ENCODE peak calls at places on chromosomes 4 and X, in eight cellular contexts. A is ovary, S is glutamatergic neuron, O is breast epithelium, Y is AG04449, R is fibroblast of pulmonary artery, B is GM10248, X is cardiac muscle cell. F is an unnamed sample.
A peak's percentile ranks its signal among the peaks of the same experiment; 100 is the strongest.

GRCh38 chr4:73726000-73726399 is 14.4 kb upstream of the CXCL8 start:
- DNase-seq in B (no peak), O (no peak), X (no peak), Y (peak; percentile 74), A (no peak), R (peak; percentile 96), S (no peak), F (no peak)

GRCh38 chr4:7074423-7074822 is 6.6 kb upstream of the GRPEL1 start:
- DNase-seq in X (no peak), Y (no peak), S (no peak), R (no peak), B (no peak), A (no peak), O (no peak), F (no peak)

GRCh38 chrX:44878780-44879179 is 5.8 kb downstream of the KDM6A start:
- DNase-seq in Y (no peak), R (no peak), B (no peak), O (no peak), S (no peak), X (no peak), A (no peak), F (no peak)

GRCh38 chrX:104136241-104137019 is 20.4 kb downstream of the SLC25A53 start:
- DNase-seq in Y (peak; percentile 53), R (peak; percentile 93), S (peak; percentile 47), A (peak; percentile 83), O (no peak), B (peak; percentile 52), X (peak; percentile 94), F (peak; percentile 62)

GRCh38 chr4:1049591-1049905 is 38.1 kb downstream of the FGFRL1 start:
- DNase-seq in X (no peak), Y (no peak), S (no peak), O (peak; percentile 47), R (no peak), A (peak; percentile 29), B (no peak), F (no peak)

GRCh38 chrX:36721990-36722389 is 286.2 kb upstream of the FAM47C start:
- DNase-seq in S (no peak), B (no peak), R (no peak), A (no peak), X (no peak), O (no peak), Y (no peak), F (no peak)

GRCh38 chr4:142532054-142532453 is 314.0 kb downstream of the INPP4B start:
- DNase-seq in B (no peak), X (peak; percentile 77), O (no peak), A (no peak), R (no peak), S (no peak), Y (no peak), F (no peak)

GRCh38 chrX:40550069-40550468 is 30.7 kb upstream of the ATP6AP2 start:
- DNase-seq in R (no peak), S (peak; percentile 82), Y (no peak), B (no peak), O (no peak), X (no peak), A (no peak), F (no peak)

GRCh38 chrX:16843208-16843909 is 26.8 kb downstream of the RBBP7 start:
- DNase-seq in A (no peak), R (no peak), S (no peak), B (no peak), Y (no peak), O (no peak), X (no peak), F (no peak)

GRCh38 chr4:115113382-115114106 is at the start of gene NDST4:
- DNase-seq in A (no peak), S (peak; percentile 29), R (peak; percentile 3), O (no peak), Y (no peak), X (peak; percentile 32), B (no peak), F (no peak)

GRCh38 chr4:10260777-10261176 is 144.2 kb upstream of the WDR1 start:
- DNase-seq in A (no peak), B (no peak), O (no peak), S (no peak), X (no peak), Y (no peak), R (no peak), F (no peak)

GRCh38 chrX:138745215-138745614 is 33.7 kb upstream of the FGF13 start:
- DNase-seq in B (peak; percentile 13), S (no peak), X (peak; percentile 75), R (peak; percentile 60), Y (no peak), A (peak; percentile 19), O (no peak), F (peak; percentile 51)

GRCh38 chr4:123114084-123114914 is 191.9 kb upstream of the NUDT6 start:
- DNase-seq in Y (no peak), S (no peak), R (no peak), B (no peak), A (no peak), X (no peak), O (no peak), F (no peak)

GRCh38 chrX:119756926-119757635 is 1.3 kb upstream of the SOWAHD start:
- DNase-seq in R (no peak), O (no peak), B (no peak), Y (no peak), S (no peak), A (no peak), X (no peak), F (no peak)

GRCh38 chr4:77849278-77849965 is 13.2 kb upstream of the MRPL1 start:
- DNase-seq in A (no peak), R (no peak), S (no peak), X (no peak), O (no peak), B (no peak), Y (no peak), F (no peak)

GRCh38 chr4:77170926-77171325 is 13.9 kb downstream of the CCNG2 start:
- DNase-seq in S (no peak), B (no peak), X (no peak), Y (no peak), R (no peak), O (no peak), A (no peak), F (no peak)

GRCh38 chr4:24880171-24880570 is 32.7 kb downstream of the CCDC149 start:
- DNase-seq in S (no peak), B (no peak), A (no peak), X (no peak), O (no peak), Y (no peak), R (peak; percentile 4), F (no peak)

GRCh38 chrX:101241531-101241930 is 21.9 kb downstream of the DRP2 start:
- DNase-seq in A (no peak), S (no peak), B (no peak), X (no peak), R (no peak), O (no peak), Y (no peak), F (no peak)

GRCh38 chrX:120308959-120309872 is 2.0 kb downstream of the TMEM255A start:
- DNase-seq in A (peak; percentile 81), R (peak; percentile 51), Y (no peak), B (peak; percentile 60), O (peak; percentile 56), X (peak; percentile 78), S (peak; percentile 60), F (peak; percentile 60)

GRCh38 chrX:152926279-152926678 is 28.4 kb downstream of the ZNF185 start:
- DNase-seq in X (no peak), B (peak; percentile 65), R (peak; percentile 62), Y (peak; percentile 4), S (no peak), A (no peak), O (peak; percentile 63), F (peak; percentile 38)

GRCh38 chr4:140152760-140153418 is 1.1 kb downstream of the MAML3 start:
- DNase-seq in X (peak; percentile 74), O (peak; percentile 67), B (peak; percentile 20), R (peak; percentile 58), A (peak; percentile 73), S (peak; percentile 79), Y (no peak), F (peak; percentile 62)

GRCh38 chrX:111086521-111087127 is 9.4 kb upstream of the PAK3 start:
- DNase-seq in B (no peak), Y (no peak), S (no peak), X (peak; percentile 52), O (no peak), A (no peak), R (no peak), F (no peak)

GRCh38 chrX:74232859-74233258 is 71.1 kb upstream of the ZCCHC13 start:
- DNase-seq in O (no peak), S (no peak), R (peak; percentile 50), Y (no peak), X (no peak), A (no peak), B (no peak), F (no peak)
- TF ChIP-seq CTCF in O (no peak), S (peak; percentile 18), R (peak; percentile 3), Y (no peak), X (no peak), A (no peak), B (no peak), F (peak; percentile 35)

GRCh38 chr4:146640459-146641061 is 1.9 kb downstream of the POU4F2 start:
- DNase-seq in Y (no peak), O (no peak), B (no peak), R (no peak), X (no peak), A (no peak), S (peak; percentile 38), F (no peak)
- TF ChIP-seq CTCF in Y (no peak), O (no peak), B (no peak), R (no peak), X (no peak), A (no peak), S (no peak), F (no peak)

DNA sequence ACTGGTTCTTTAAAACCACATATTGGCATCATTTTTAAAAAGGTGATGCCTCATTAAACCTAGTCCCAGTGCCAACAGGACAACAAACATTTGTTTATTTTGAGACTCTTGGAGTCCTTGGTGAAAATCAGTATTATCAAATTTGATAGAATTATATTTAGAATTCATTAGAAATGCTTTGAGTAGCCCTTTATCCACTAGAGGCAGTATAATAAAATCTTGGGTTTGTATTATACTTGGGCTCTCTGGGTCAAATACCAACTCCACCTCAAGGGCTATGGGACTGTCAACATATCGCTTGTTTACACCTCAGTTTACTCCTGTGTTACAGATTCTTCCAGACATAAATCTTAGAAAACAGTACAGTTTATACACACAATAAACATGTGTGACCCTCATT is 335.7 kb upstream of the FSTL5 start:
- DNase-seq in O (no peak), S (no peak), Y (no peak), A (no peak), R (no peak), X (no peak), B (peak; percentile 7), F (no peak)
- TF ChIP-seq CTCF in O (no peak), S (peak; percentile 42), Y (no peak), A (no peak), R (peak; percentile 42), X (peak; percentile 32), B (no peak), F (peak; percentile 44)

DNA sequence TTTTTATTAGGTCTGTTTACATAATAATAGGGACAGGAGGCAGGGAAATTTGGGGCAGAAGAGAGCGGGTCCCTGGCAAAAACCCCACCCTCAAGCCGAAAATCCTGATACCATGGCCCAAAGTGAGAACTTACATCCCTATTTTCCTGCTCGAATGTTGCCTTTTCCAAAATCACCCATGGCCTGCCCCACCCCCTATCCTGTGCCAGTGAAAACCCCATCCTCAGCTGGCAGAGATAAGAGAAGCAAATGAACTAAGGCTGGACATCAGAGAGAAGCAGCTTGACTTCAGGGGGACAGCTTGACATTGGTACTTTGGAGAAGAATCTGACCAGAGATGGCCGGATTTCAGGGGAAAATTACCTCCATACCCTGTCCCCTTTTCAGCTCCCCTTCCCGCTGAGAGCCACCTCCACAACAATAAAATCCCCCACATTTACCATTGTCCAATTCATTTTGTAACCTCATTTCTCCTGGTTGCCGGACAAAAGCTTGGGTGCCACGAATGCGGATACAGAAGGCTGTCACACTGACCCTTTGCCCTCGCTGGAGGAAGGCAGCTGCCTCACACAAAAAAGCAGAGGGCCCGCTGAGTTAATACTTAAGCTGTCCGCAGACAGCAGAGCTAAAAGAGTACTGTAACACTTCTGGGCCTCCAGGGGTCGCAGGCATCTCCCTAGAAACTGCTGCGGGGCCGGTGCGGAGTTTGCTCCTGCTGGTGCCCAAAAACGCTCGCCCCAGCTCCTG is 196.2 kb downstream of the SNCA start:
- DNase-seq in R (peak; percentile 71), A (no peak), X (peak; percentile 86), B (no peak), Y (peak; percentile 2), O (no peak), S (peak; percentile 81), F (peak; percentile 70)
- TF ChIP-seq CTCF in R (peak; percentile 73), A (no peak), X (peak; percentile 76), B (no peak), Y (peak; percentile 80), O (no peak), S (peak; percentile 73), F (peak; percentile 64)

F was measured in endothelial cell.